ENCODE peak calls at places on chromosomes 3 and 15, in seven cellular contexts. One of them, this sample, is unnamed.

GRCh38 chr3:196219970-196220311 is 3.6 kb downstream of the SLC51A start:
- DNase-seq in islet precursor cell: no peak
- DNase-seq in NT2/D1: no peak
- DNase-seq in Panc1: no peak
- DNase-seq in stimulated activated CD8-positive, alpha-beta memory T cell treated with anti-CD3 and anti-CD28 coated beads, Interleukin-15, amount 100 ng/mL, for 1 hour: no peak
- DNase-seq in skeletal muscle cell: no peak
- DNase-seq in uterus: no peak
- DNase-seq in this sample: no peak

GRCh38 chr3:179100652-179101051 is 29.0 kb upstream of the ZMAT3 start:
- DNase-seq in islet precursor cell: no peak
- DNase-seq in NT2/D1: no peak
- DNase-seq in Panc1: no peak
- DNase-seq in stimulated activated CD8-positive, alpha-beta memory T cell treated with anti-CD3 and anti-CD28 coated beads, Interleukin-15, amount 100 ng/mL, for 1 hour: no peak
- DNase-seq in skeletal muscle cell: peak
- DNase-seq in uterus: no peak
- DNase-seq in this sample: no peak

GRCh38 chr3:197309528-197310361 is 11.3 kb upstream of the DLG1 start:
- DNase-seq in islet precursor cell: no peak
- DNase-seq in NT2/D1: no peak
- DNase-seq in Panc1: no peak
- DNase-seq in stimulated activated CD8-positive, alpha-beta memory T cell treated with anti-CD3 and anti-CD28 coated beads, Interleukin-15, amount 100 ng/mL, for 1 hour: no peak
- DNase-seq in skeletal muscle cell: peak
- DNase-seq in uterus: no peak
- DNase-seq in this sample: no peak

GRCh38 chr3:38131621-38132369 is 5.1 kb downstream of the ACAA1 start:
- DNase-seq in islet precursor cell: no peak
- DNase-seq in NT2/D1: no peak
- DNase-seq in Panc1: no peak
- DNase-seq in stimulated activated CD8-positive, alpha-beta memory T cell treated with anti-CD3 and anti-CD28 coated beads, Interleukin-15, amount 100 ng/mL, for 1 hour: no peak
- DNase-seq in skeletal muscle cell: no peak
- DNase-seq in uterus: no peak
- DNase-seq in this sample: no peak

GRCh38 chr3:82739390-82739789 is 977.9 kb upstream of the GBE1 start:
- DNase-seq in islet precursor cell: no peak
- DNase-seq in NT2/D1: no peak
- DNase-seq in Panc1: no peak
- DNase-seq in stimulated activated CD8-positive, alpha-beta memory T cell treated with anti-CD3 and anti-CD28 coated beads, Interleukin-15, amount 100 ng/mL, for 1 hour: no peak
- DNase-seq in skeletal muscle cell: no peak
- DNase-seq in uterus: no peak
- DNase-seq in this sample: no peak

GRCh38 chr3:10386121-10386520 is 65.2 kb upstream of the SEC13 start:
- DNase-seq in islet precursor cell: no peak
- DNase-seq in NT2/D1: no peak
- DNase-seq in Panc1: no peak
- DNase-seq in stimulated activated CD8-positive, alpha-beta memory T cell treated with anti-CD3 and anti-CD28 coated beads, Interleukin-15, amount 100 ng/mL, for 1 hour: no peak
- DNase-seq in skeletal muscle cell: no peak
- DNase-seq in uterus: no peak
- DNase-seq in this sample: no peak

GRCh38 chr15:73945109-73945508 is 18.8 kb downstream of the LOXL1 start:
- DNase-seq in islet precursor cell: no peak
- DNase-seq in NT2/D1: no peak
- DNase-seq in Panc1: no peak
- DNase-seq in stimulated activated CD8-positive, alpha-beta memory T cell treated with anti-CD3 and anti-CD28 coated beads, Interleukin-15, amount 100 ng/mL, for 1 hour: no peak
- DNase-seq in skeletal muscle cell: no peak
- DNase-seq in uterus: no peak
- DNase-seq in this sample: no peak

GRCh38 chr3:88019024-88019423 is 39.8 kb downstream of the CGGBP1 start:
- DNase-seq in islet precursor cell: no peak
- DNase-seq in NT2/D1: no peak
- DNase-seq in Panc1: no peak
- DNase-seq in stimulated activated CD8-positive, alpha-beta memory T cell treated with anti-CD3 and anti-CD28 coated beads, Interleukin-15, amount 100 ng/mL, for 1 hour: no peak
- DNase-seq in skeletal muscle cell: no peak
- DNase-seq in uterus: no peak
- DNase-seq in this sample: no peak

GRCh38 chr3:14766428-14767244 is 52.1 kb upstream of the FGD5 start:
- DNase-seq in islet precursor cell: peak
- DNase-seq in NT2/D1: no peak
- DNase-seq in Panc1: no peak
- DNase-seq in stimulated activated CD8-positive, alpha-beta memory T cell treated with anti-CD3 and anti-CD28 coated beads, Interleukin-15, amount 100 ng/mL, for 1 hour: no peak
- DNase-seq in skeletal muscle cell: no peak
- DNase-seq in uterus: no peak
- DNase-seq in this sample: no peak

GRCh38 chr3:187191271-187191670 is 6.0 kb upstream of the RTP1 start:
- DNase-seq in islet precursor cell: peak
- DNase-seq in NT2/D1: no peak
- DNase-seq in Panc1: no peak
- DNase-seq in stimulated activated CD8-positive, alpha-beta memory T cell treated with anti-CD3 and anti-CD28 coated beads, Interleukin-15, amount 100 ng/mL, for 1 hour: no peak
- DNase-seq in skeletal muscle cell: no peak
- DNase-seq in uterus: no peak
- DNase-seq in this sample: no peak

GRCh38 chr15:66753687-66754377 is 51.8 kb downstream of the SMAD6 start:
- DNase-seq in islet precursor cell: no peak
- DNase-seq in NT2/D1: no peak
- DNase-seq in Panc1: no peak
- DNase-seq in stimulated activated CD8-positive, alpha-beta memory T cell treated with anti-CD3 and anti-CD28 coated beads, Interleukin-15, amount 100 ng/mL, for 1 hour: no peak
- DNase-seq in skeletal muscle cell: no peak
- DNase-seq in uterus: no peak
- DNase-seq in this sample: no peak

GRCh38 chr15:80090041-80090440 is 30.6 kb downstream of the ZFAND6 start:
- DNase-seq in islet precursor cell: no peak
- DNase-seq in NT2/D1: no peak
- DNase-seq in Panc1: no peak
- DNase-seq in stimulated activated CD8-positive, alpha-beta memory T cell treated with anti-CD3 and anti-CD28 coated beads, Interleukin-15, amount 100 ng/mL, for 1 hour: no peak
- DNase-seq in skeletal muscle cell: no peak
- DNase-seq in uterus: no peak
- DNase-seq in this sample: no peak

GRCh38 chr15:71338827-71339542 is 223.7 kb downstream of the THSD4 start:
- DNase-seq in islet precursor cell: no peak
- DNase-seq in NT2/D1: no peak
- DNase-seq in Panc1: no peak
- DNase-seq in stimulated activated CD8-positive, alpha-beta memory T cell treated with anti-CD3 and anti-CD28 coated beads, Interleukin-15, amount 100 ng/mL, for 1 hour: no peak
- DNase-seq in skeletal muscle cell: no peak
- DNase-seq in uterus: no peak
- DNase-seq in this sample: no peak

GRCh38 chr15:46636220-46636619 is 1001.4 kb downstream of the SQOR start:
- DNase-seq in islet precursor cell: peak
- DNase-seq in NT2/D1: no peak
- DNase-seq in Panc1: no peak
- DNase-seq in stimulated activated CD8-positive, alpha-beta memory T cell treated with anti-CD3 and anti-CD28 coated beads, Interleukin-15, amount 100 ng/mL, for 1 hour: no peak
- DNase-seq in skeletal muscle cell: no peak
- DNase-seq in uterus: no peak
- DNase-seq in this sample: no peak

GRCh38 chr3:3309836-3310235 is 130.3 kb upstream of the CRBN start:
- DNase-seq in islet precursor cell: no peak
- DNase-seq in NT2/D1: no peak
- DNase-seq in Panc1: no peak
- DNase-seq in stimulated activated CD8-positive, alpha-beta memory T cell treated with anti-CD3 and anti-CD28 coated beads, Interleukin-15, amount 100 ng/mL, for 1 hour: no peak
- DNase-seq in skeletal muscle cell: no peak
- DNase-seq in uterus: no peak
- DNase-seq in this sample: no peak

GRCh38 chr3:141796436-141797166 is 33.4 kb downstream of the GRK7 start:
- DNase-seq in islet precursor cell: no peak
- DNase-seq in NT2/D1: no peak
- DNase-seq in Panc1: no peak
- DNase-seq in stimulated activated CD8-positive, alpha-beta memory T cell treated with anti-CD3 and anti-CD28 coated beads, Interleukin-15, amount 100 ng/mL, for 1 hour: peak
- DNase-seq in skeletal muscle cell: peak
- DNase-seq in uterus: no peak
- DNase-seq in this sample: peak

GRCh38 chr3:11000528-11000927 is 8.0 kb downstream of the SLC6A1 start:
- DNase-seq in islet precursor cell: no peak
- DNase-seq in NT2/D1: no peak
- DNase-seq in Panc1: no peak
- DNase-seq in stimulated activated CD8-positive, alpha-beta memory T cell treated with anti-CD3 and anti-CD28 coated beads, Interleukin-15, amount 100 ng/mL, for 1 hour: no peak
- DNase-seq in skeletal muscle cell: no peak
- DNase-seq in uterus: no peak
- DNase-seq in this sample: no peak

GRCh38 chr15:63019539-63020109 is 22.9 kb upstream of the TPM1 start:
- DNase-seq in islet precursor cell: peak
- DNase-seq in NT2/D1: no peak
- DNase-seq in Panc1: peak
- DNase-seq in stimulated activated CD8-positive, alpha-beta memory T cell treated with anti-CD3 and anti-CD28 coated beads, Interleukin-15, amount 100 ng/mL, for 1 hour: no peak
- DNase-seq in skeletal muscle cell: no peak
- DNase-seq in uterus: no peak
- DNase-seq in this sample: no peak

GRCh38 chr3:58021072-58021959 is 13.1 kb downstream of the FLNB start:
- DNase-seq in islet precursor cell: peak
- DNase-seq in NT2/D1: no peak
- DNase-seq in Panc1: no peak
- DNase-seq in stimulated activated CD8-positive, alpha-beta memory T cell treated with anti-CD3 and anti-CD28 coated beads, Interleukin-15, amount 100 ng/mL, for 1 hour: no peak
- DNase-seq in skeletal muscle cell: no peak
- DNase-seq in uterus: no peak
- DNase-seq in this sample: no peak

GRCh38 chr3:141275032-141275422 is 43.4 kb downstream of the PXYLP1 start:
- DNase-seq in islet precursor cell: peak
- DNase-seq in NT2/D1: no peak
- DNase-seq in Panc1: no peak
- DNase-seq in stimulated activated CD8-positive, alpha-beta memory T cell treated with anti-CD3 and anti-CD28 coated beads, Interleukin-15, amount 100 ng/mL, for 1 hour: no peak
- DNase-seq in skeletal muscle cell: peak
- DNase-seq in uterus: no peak
- DNase-seq in this sample: no peak

GRCh38 chr3:18559323-18559972 is 134.3 kb upstream of the SATB1 start:
- DNase-seq in islet precursor cell: peak
- DNase-seq in NT2/D1: peak
- DNase-seq in Panc1: peak
- DNase-seq in stimulated activated CD8-positive, alpha-beta memory T cell treated with anti-CD3 and anti-CD28 coated beads, Interleukin-15, amount 100 ng/mL, for 1 hour: no peak
- DNase-seq in skeletal muscle cell: no peak
- DNase-seq in uterus: no peak
- DNase-seq in this sample: peak

This sample was measured in activated gamma-delta T cell treated with Interleukin-2 at 50 U/mL for 16 hours.